ENCODE peak calls at places on chromosomes 13 and 19, in six cellular contexts. K, F, C, S, P and O are unnamed samples. For H3K4me1, the result is how much of the 10 kb centered on the place peaks cover.

GRCh38 chr19:1045247-1045603 is 5.3 kb downstream of the ABCA7 start:
- DNase-seq in F (peak), P (no peak), K (no peak), S (peak), C (no peak), O (no peak)

GRCh38 chr19:42115219-42115618 is 17.0 kb downstream of the POU2F2 start:
- DNase-seq in S (no peak), K (no peak), F (no peak), P (peak), C (no peak), O (no peak)

GRCh38 chr13:101751488-101751887 is 299.0 kb downstream of the ITGBL1 start:
- DNase-seq in P (no peak), C (no peak), K (no peak), S (no peak), F (peak), O (no peak)

GRCh38 chr13:42735011-42735410 is 46.4 kb upstream of the FAM216B start:
- DNase-seq in S (no peak), P (no peak), K (no peak), F (no peak), C (no peak), O (no peak)

GRCh38 chr13:59494560-59494970 is 669.2 kb downstream of the DIAPH3 start:
- DNase-seq in S (no peak), P (no peak), F (no peak), K (no peak), C (peak), O (no peak)

GRCh38 chr19:2274937-2275535 is 6.9 kb downstream of the PEAK3 start:
- DNase-seq in S (peak), P (peak), F (peak), C (peak), K (no peak), O (peak)

GRCh38 chr19:45999653-46000121 is 4.4 kb downstream of the CCDC61 start:
- DNase-seq in S (no peak), K (no peak), F (peak), C (no peak), P (no peak), O (no peak)

GRCh38 chr13:50156140-50156539 is 140.9 kb downstream of the KCNRG start:
- DNase-seq in F (no peak), P (no peak), K (no peak), C (no peak), S (no peak), O (no peak)

GRCh38 chr19:14577885-14578427 is 4.9 kb upstream of the CLEC17A start:
- DNase-seq in C (no peak), S (no peak), P (no peak), K (no peak), F (no peak), O (no peak)

GRCh38 chr13:23447927-23448326 is 14.4 kb upstream of the SACS start:
- DNase-seq in C (no peak), P (no peak), S (no peak), F (no peak), K (no peak), O (no peak)

GRCh38 chr13:110403721-110404120 is 96.6 kb downstream of the COL4A2 start:
- DNase-seq in K (no peak), P (no peak), S (no peak), C (no peak), F (no peak), O (no peak)

GRCh38 chr13:99968521-99969367 is 2.8 kb downstream of the ZIC5 start:
- DNase-seq in K (no peak), P (no peak), F (no peak), S (no peak), C (no peak), O (no peak)

GRCh38 chr19:28426110-28426901 is 786.6 kb downstream of the UQCRFS1 start:
- DNase-seq in S (no peak), C (no peak), K (no peak), P (no peak), F (no peak), O (no peak)

GRCh38 chr13:28805193-28805819 is 14.8 kb upstream of the MTUS2 start:
- DNase-seq in K (no peak), P (no peak), S (peak), F (peak), C (no peak), O (no peak)

GRCh38 chr19:35955881-35956634 is 19.9 kb downstream of the LRFN3 start:
- DNase-seq in K (no peak), C (no peak), F (no peak), P (no peak), S (no peak), O (no peak)

GRCh38 chr19:13842294-13843103 is 34.4 kb upstream of the NANOS3 start:
- DNase-seq in C (peak), S (peak), K (peak), F (peak), P (peak), O (peak)

GRCh38 chr19:2494447-2495129 is 18.7 kb downstream of the GADD45B start:
- DNase-seq in P (peak), C (peak), S (peak), F (peak), K (peak), O (peak)

GRCh38 chr13:100818706-100819105 is 144.1 kb upstream of the TMTC4 start:
- DNase-seq in P (no peak), F (no peak), K (no peak), C (no peak), S (no peak), O (no peak)

GRCh38 chr19:50679177-50680125 is 30.2 kb downstream of the C19orf81 start:
- DNase-seq in K (peak), C (peak), S (peak), F (peak), P (peak), O (peak)

GRCh38 chr13:68160466-68160865 is 930.3 kb upstream of the PCDH9 start:
- DNase-seq in S (no peak), K (no peak), P (no peak), C (no peak), F (no peak), O (no peak)

DNA sequence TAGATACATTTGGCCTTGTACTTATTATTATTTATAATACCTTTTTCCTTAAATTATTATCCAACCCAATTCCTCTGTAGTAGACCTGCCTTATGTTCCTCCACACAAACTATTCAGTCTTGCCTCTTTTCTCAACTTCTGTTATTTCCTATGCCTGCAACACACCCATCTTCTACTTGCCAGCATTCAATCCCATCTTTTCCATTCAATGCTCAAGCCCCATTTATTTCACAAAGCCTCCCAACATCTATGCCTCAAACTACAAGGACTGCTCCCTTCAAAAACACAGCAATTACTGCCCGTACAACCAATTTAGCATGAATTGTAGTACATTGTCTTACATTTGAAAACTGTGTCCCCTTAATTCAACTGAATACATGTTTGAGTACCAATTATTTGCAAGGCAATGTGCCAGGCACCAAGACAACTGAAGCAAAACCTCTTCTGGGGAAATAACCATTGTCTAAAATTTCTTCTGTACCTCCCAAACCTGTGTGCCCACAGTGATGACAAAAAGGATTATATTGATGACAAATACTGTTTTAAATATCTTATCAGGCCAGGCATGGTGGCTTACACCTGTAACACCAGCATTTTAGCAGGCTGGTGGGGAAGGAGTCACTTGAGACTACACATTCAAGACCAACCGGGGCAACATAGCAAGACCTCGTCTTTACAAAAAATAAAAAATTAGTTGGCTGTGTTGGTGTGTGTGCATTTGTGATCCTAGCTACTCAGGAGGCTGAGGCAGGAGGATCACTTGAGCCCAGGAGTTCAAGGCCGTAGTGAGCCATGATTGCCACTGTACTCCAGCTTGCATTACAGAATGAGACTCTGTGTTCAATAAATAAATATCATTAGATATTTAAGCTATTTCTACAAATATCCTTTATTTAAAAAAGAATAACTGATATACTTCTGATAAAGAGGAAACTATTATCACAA is 35.1 kb downstream of the ELF1 start:
- DNase-seq in P (no peak), S (no peak), F (no peak), K (no peak), C (no peak), O (no peak)
- H3K4me1 ChIP-seq in P (half or more), S (under half), F (under half), K (under half), C (half or more), O (under half)

DNA sequence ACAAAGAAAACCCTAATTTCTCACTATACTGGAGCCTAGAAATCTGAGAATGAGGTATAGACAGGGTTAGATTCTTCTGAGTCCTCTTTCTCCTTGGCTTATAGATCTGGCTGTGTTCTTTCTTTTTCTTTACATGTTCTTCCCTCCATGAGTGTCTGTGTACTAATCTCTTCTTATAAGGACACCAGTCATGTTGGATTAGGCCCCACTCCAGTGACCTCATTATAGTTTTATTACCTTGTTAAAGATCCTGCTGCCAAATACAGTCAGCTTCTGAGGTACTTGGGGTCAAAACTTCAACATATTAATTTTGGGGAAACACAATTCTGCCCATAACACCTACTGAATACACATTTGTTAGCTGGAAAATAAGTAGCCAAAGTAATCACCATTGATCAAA is 302.6 kb downstream of the PCDH9 start:
- DNase-seq in F (no peak), C (no peak), K (no peak), S (no peak), P (no peak), O (no peak)
- H3K4me1 ChIP-seq in F (under half), C (under half), K (under half), S (under half), P (under half), O (under half)

GRCh38 chr19:19542507-19542906 is 4.4 kb downstream of the CILP2 start:
- DNase-seq in K (no peak), S (no peak), C (no peak), F (no peak), P (no peak), O (no peak)
- H3K4me1 ChIP-seq in K (under half), S (under half), C (under half), F (under half), P (under half), O (under half)

GRCh38 chr13:51731759-51732158 is 72.2 kb downstream of the DHRS12 start:
- DNase-seq in K (no peak), C (no peak), S (no peak), F (no peak), P (no peak), O (no peak)
- H3K4me1 ChIP-seq in K (under half), C (under half), S (under half), F (under half), P (half or more), O (under half)

GRCh38 chr19:32368781-32369180 is 23.4 kb downstream of the ZNF507 start:
- DNase-seq in S (no peak), F (no peak), P (no peak), C (no peak), K (no peak), O (no peak)

GRCh38 chr19:32373614-32374295 is 28.3 kb downstream of the ZNF507 start:
- DNase-seq in F (no peak), C (peak), S (no peak), P (peak), K (no peak), O (peak)

GRCh38 chr19:32367063-32367462 is 21.7 kb downstream of the ZNF507 start:
- DNase-seq in C (no peak), F (no peak), S (no peak), K (no peak), P (no peak), O (no peak)

GRCh38 chr19:32367948-32368536 is 22.6 kb downstream of the ZNF507 start:
- DNase-seq in K (no peak), S (no peak), C (no peak), P (no peak), F (no peak), O (no peak)

DNA sequence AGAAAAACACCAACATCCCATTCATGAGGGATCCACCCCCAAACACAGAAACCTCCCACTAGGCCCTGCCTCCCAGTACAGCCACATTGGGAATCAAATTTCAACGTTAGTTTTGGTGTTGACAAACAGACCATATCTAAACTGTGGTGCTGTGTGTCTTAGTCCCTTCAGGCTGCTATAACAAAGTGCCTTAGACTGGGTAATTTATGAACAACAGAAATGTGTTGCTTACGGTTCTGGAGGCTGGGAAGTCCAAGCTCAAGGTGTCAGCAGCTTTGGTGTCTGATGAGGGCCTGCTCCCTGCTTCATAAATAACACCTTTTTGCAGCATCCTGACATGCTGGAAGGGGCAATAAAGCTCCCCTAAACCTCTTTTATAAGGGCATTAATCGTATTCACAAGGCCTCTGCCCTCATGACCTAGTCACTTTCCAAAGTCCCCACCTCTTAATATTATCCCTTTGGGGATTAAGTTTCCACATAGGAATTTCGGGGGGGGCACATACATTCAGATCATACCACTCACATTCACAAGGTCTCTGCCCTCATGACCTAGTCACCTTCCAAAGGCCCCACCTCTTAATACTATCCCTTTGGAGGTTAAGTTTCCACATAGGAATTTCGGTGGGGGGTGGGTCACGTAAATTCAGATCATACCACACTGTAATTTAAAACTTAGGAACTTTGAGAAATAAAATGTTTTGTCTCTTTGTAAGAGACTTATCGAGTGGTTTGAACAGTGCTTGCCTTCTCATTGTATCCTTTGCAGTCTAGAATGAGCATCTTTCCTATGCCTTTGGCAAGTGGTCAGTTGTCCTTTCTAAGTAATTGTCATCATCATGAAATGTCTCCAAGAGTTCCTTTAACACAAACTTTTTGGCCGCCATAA is 27.6 kb downstream of the ZNF507 start:
- DNase-seq in P (no peak), S (no peak), C (no peak), K (no peak), F (no peak), O (no peak)
- H3K4me1 ChIP-seq in P (under half), S (under half), C (under half), K (under half), F (under half), O (under half)